ENCODE peak calls at places on chromosomes 2 and 18, in five cellular contexts. R, A, W, J and F are unnamed samples.

GRCh38 chr18:57353137-57353939 is 981 bp downstream of the ST8SIA3 start:
- DNase-seq in R (no peak), A (no peak), W (no peak), J (no peak), F (no peak)

GRCh38 chr2:179049546-179050311 is at the start of gene CCDC141:
- DNase-seq in R (no peak), A (no peak), W (no peak), J (peak; percentile 65), F (no peak)

GRCh38 chr2:45008296-45009129 is 739 bp downstream of the SIX2 start:
- DNase-seq in R (no peak), A (no peak), W (no peak), J (no peak), F (no peak)

GRCh38 chr2:180376076-180376475 is 369.0 kb upstream of the CWC22 start:
- DNase-seq in R (no peak), A (no peak), W (no peak), J (no peak), F (no peak)

GRCh38 chr2:121241466-121241865 is 43.5 kb downstream of the TFCP2L1 start:
- DNase-seq in R (no peak), A (no peak), W (no peak), J (no peak), F (no peak)

GRCh38 chr2:64453710-64454315 is at the start of gene LGALSL:
- DNase-seq in R (peak; percentile 77), A (peak; percentile 76), W (peak; percentile 87), J (peak; percentile 83), F (peak; percentile 69)

GRCh38 chr2:151781642-151782041 is 46.6 kb downstream of the ARL5A start:
- DNase-seq in R (no peak), A (no peak), W (no peak), J (no peak), F (no peak)

GRCh38 chr2:159982270-159982669 is 80.1 kb downstream of the PLA2R1 start:
- DNase-seq in R (peak; percentile 49), A (peak; percentile 46), W (peak; percentile 21), J (no peak), F (peak; percentile 5)

GRCh38 chr2:196077821-196078220 is 9.2 kb upstream of the DNAH7 start:
- DNase-seq in R (no peak), A (no peak), W (no peak), J (no peak), F (no peak)

GRCh38 chr18:48022531-48023330 is 92.3 kb upstream of the SMAD2 start:
- DNase-seq in R (no peak), A (no peak), W (no peak), J (no peak), F (peak; percentile 55)

GRCh38 chr2:230203110-230203676 is 16.6 kb downstream of the SP110 start:
- DNase-seq in R (no peak), A (no peak), W (no peak), J (peak; percentile 27), F (no peak)

GRCh38 chr2:225738735-225739134 is 339.2 kb downstream of the NYAP2 start:
- DNase-seq in R (no peak), A (no peak), W (no peak), J (no peak), F (no peak)

GRCh38 chr18:79729611-79730010 is 50.0 kb downstream of the CTDP1 start:
- DNase-seq in R (no peak), A (no peak), W (no peak), J (no peak), F (no peak)

GRCh38 chr2:44743473-44743872 is 198.0 kb upstream of the SIX3 start:
- DNase-seq in R (no peak), A (no peak), W (no peak), J (no peak), F (no peak)

GRCh38 chr2:60958800-60959199 is 58.7 kb upstream of the PEX13 start:
- DNase-seq in R (no peak), A (no peak), W (no peak), J (no peak), F (peak; percentile 12)

GRCh38 chr18:26685438-26686173 is 137.3 kb upstream of the KCTD1 start:
- DNase-seq in R (no peak), A (no peak), W (no peak), J (no peak), F (no peak)

GRCh38 chr2:60706021-60706420 is 50.0 kb upstream of the PAPOLG start:
- DNase-seq in R (no peak), A (no peak), W (no peak), J (no peak), F (no peak)

GRCh38 chr2:187529248-187529976 is 24.8 kb downstream of the TFPI start:
- DNase-seq in R (no peak), A (no peak), W (no peak), J (no peak), F (no peak)

GRCh38 chr2:167925775-167926174 is 321.6 kb downstream of the STK39 start:
- DNase-seq in R (no peak), A (no peak), W (no peak), J (no peak), F (no peak)

GRCh38 chr2:37875332-37875976 is 49.6 kb upstream of the RMDN2 start:
- DNase-seq in R (no peak), A (no peak), W (no peak), J (no peak), F (no peak)

DNA sequence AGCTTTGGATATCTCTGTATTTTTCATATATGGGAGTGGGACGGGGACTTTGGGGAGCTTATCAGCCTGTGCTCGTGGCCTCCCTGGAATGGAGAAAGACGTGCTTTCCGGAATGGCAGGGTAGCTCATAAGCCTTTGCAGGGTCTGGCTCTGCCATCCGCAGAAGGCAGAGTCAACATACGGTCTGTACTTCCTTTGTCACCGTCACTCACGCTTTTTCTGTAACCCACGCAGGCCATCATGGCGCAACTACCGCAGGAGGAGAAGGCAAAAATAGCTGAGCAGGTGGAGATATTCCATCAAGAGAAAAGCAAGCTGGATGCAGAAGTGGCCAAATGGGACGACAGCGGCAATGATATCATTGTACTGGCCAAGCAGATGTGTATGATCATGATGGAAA is 284.5 kb upstream of the LRRTM1 start:
- DNase-seq in R (no peak), A (no peak), W (no peak), J (no peak), F (no peak)
- TF ChIP-seq POLR2A in R (no peak), A (no peak), W (no peak), J (no peak), F (no peak)

DNA sequence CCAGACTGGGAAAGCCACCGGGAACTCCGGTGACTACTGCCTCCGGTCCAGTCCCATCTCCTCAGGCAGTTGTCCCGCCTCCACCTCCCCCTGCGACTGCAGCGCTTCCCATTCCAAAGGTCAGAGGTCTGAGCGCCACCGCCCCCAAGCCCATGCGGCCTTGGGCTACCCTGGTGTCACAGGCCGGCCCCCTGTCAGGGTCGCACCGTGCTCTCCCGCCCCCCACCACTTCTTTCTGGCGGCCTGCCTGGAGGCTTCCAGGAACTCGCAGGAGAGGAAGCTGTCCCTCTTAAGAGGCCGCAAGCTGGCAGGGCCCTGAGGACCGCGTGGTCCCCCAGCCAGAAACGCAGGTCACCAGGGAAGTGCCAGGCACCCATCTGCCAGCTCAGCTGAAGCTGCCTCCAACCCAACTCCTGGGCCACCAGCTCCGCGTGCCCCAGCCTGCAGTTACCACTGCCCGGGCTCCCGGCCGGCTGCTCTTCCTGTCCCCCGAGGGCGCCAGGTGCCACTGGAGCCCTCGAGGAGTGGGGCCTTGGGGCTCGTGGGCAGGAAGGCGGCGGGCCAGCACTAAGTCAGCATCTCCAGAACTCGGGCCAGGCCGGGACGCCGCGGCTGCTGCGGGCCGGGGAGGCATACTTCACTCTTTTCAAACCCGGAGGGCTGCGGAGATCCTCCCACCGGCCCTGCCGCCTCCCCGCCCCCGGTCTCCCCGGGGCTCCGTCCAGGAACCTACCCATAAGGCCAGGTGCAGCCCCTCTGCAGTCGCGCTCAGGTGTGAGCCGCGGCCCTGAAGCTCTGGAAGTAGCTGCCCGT is 83.3 kb upstream of the POMC start:
- DNase-seq in R (peak; percentile 44), A (peak; percentile 60), W (peak; percentile 51), J (peak; percentile 65), F (no peak)
- TF ChIP-seq POLR2A in R (no peak), A (no peak), W (no peak), J (no peak), F (no peak)

DNA sequence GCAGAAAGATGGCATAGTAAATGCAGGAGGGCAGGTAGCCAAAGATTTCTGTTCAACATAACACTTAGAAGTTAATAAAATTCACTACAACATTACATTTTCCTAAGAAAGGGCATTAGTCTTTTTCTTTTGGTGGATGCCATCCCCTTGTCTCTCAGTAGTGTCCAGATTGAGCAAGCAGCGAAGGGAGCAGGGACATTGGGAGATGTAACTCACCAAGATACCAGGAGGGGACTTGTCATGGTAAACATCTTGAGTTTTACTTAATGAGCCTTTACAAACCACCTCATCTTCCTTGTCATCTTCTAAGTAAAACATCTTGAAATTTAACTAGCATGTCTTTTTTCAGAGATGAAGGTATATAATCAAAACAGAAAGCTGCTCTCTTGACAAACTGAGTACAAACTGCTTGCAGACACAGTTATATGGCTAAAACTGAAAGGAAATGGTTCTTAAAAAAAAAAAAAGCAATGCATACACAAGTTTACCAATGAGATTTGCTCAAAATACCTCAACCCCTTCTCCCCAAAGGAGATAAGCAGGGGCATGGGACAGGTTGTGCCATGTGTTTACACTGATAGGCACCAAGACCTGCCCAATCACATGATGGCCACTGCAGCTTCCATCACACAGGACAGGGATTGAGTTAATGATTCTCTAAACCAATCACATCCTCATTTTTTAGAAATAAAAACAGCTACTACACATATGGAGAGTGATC is 30.3 kb downstream of the LPIN2 start:
- DNase-seq in R (no peak), A (no peak), W (no peak), J (no peak), F (no peak)
- TF ChIP-seq POLR2A in R (no peak), A (no peak), W (no peak), J (no peak), F (no peak)

DNA sequence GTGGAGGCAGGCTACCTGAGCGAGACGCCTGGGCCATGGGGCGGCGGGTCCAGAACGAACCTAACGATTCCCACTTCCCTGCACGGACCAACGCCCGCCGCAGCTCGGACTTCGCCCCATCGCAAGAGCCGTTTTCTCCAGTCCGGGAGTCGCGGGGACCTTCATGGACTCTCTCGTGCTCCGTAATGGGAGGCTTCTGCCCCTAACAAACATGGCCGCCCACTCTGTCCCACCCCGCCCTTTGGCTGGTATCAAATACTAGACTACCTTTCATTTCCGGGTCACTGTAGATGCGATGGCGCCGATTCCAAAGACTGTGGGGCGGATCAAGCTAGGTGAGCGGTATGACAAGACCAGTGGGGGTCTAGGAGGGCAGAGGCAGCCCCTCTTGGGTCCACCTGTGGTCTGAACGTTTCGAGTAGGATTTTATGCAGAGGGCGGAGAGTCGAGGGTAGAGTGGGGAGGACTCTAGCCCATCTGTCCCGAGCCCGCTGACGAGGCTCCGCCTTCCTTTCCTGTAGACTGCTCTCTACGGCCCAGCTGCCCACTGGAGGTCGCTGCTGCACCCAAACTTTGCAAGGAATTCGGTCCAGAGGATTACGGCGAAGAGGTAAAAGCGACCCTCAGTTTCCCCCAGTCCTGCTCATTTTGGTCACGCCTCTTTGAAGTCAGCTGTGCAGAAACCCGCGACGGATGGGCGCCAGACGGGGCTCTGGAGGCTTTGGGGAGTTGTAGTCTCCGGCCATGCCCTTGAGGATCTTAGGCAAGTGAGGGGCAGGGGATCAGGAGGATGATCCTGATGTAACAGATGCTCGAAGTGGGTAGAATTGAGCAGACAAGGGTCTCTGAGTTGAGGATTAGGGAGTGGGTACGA is at the start of the genes CCDC142 and TTC31:
- DNase-seq in R (peak; percentile 98), A (peak; percentile 94), W (peak; percentile 96), J (peak; percentile 97), F (peak; percentile 91)
- TF ChIP-seq POLR2A in R (no peak), A (peak; percentile 53), W (peak; percentile 26), J (no peak), F (peak; percentile 30)

GRCh38 chr2:28392297-28393114 is at the start of gene FOSL2:
- DNase-seq in R (peak; percentile 98), A (peak; percentile 98), W (peak; percentile 98), J (peak; percentile 98), F (peak; percentile 91)
- TF ChIP-seq POLR2A in R (peak; percentile 91), A (peak; percentile 98), W (peak; percentile 99), J (peak; percentile 84), F (peak; percentile 87)